ENCODE peak calls at places on chromosomes 16 and 17, in nine cellular contexts. A, I, G, N, R, B, C, E and S are unnamed samples.

GRCh38 chr17:72466199-72466598 is 345.4 kb downstream of the SOX9 start:
- DNase-seq in A (no peak), I (no peak), G (no peak), N (peak; percentile 88), R (no peak), B (no peak), C (peak; percentile 95), E (no peak), S (peak; percentile 81)

GRCh38 chr17:74080936-74081335 is 122.5 kb upstream of the RPL38 start:
- DNase-seq in A (no peak), I (no peak), G (no peak), N (no peak), R (no peak), B (no peak), C (no peak), E (no peak), S (no peak)

GRCh38 chr17:33725675-33726271 is 432.7 kb upstream of the ASIC2 start:
- DNase-seq in A (no peak), I (no peak), G (no peak), N (peak; percentile 17), R (no peak), B (no peak), C (no peak), E (no peak), S (peak; percentile 1)

GRCh38 chr17:65514082-65514481 is 47.4 kb downstream of the AXIN2 start:
- DNase-seq in A (no peak), I (peak; percentile 25), G (no peak), N (peak; percentile 56), R (no peak), B (no peak), C (peak; percentile 67), E (no peak), S (peak; percentile 35)

GRCh38 chr16:53043986-53044571 is 8.6 kb downstream of the CHD9NB start:
- DNase-seq in A (no peak), I (peak; percentile 64), G (peak; percentile 53), N (no peak), R (no peak), B (no peak), C (peak; percentile 43), E (no peak), S (no peak)

GRCh38 chr16:58459344-58460218 is 40.4 kb upstream of the NDRG4 start:
- DNase-seq in A (no peak), I (no peak), G (no peak), N (peak; percentile 43), R (no peak), B (no peak), C (peak; percentile 93), E (no peak), S (peak; percentile 81)

GRCh38 chr17:42782402-42783061 is 2.1 kb downstream of the WNK4 start:
- DNase-seq in A (no peak), I (no peak), G (no peak), N (no peak), R (no peak), B (no peak), C (no peak), E (no peak), S (no peak)

GRCh38 chr17:11643851-11644250 is 45.6 kb downstream of the DNAH9 start:
- DNase-seq in A (no peak), I (no peak), G (no peak), N (no peak), R (no peak), B (no peak), C (no peak), E (no peak), S (no peak)

GRCh38 chr16:67942510-67943255 is 1.2 kb downstream of the LCAT start:
- DNase-seq in A (no peak), I (no peak), G (no peak), N (no peak), R (no peak), B (no peak), C (no peak), E (no peak), S (no peak)

GRCh38 chr16:67944690-67945391 is 921 bp upstream of the LCAT start:
- DNase-seq in A (no peak), I (no peak), G (no peak), N (no peak), R (no peak), B (no peak), C (no peak), E (no peak), S (no peak)

GRCh38 chr16:67943256-67943618 is 683 bp downstream of the LCAT start:
- DNase-seq in A (no peak), I (no peak), G (no peak), N (no peak), R (no peak), B (no peak), C (no peak), E (no peak), S (no peak)

GRCh38 chr16:67945392-67945933 is 1.5 kb upstream of the LCAT start:
- DNase-seq in A (no peak), I (no peak), G (no peak), N (no peak), R (no peak), B (no peak), C (no peak), E (no peak), S (peak; percentile 62)

DNA sequence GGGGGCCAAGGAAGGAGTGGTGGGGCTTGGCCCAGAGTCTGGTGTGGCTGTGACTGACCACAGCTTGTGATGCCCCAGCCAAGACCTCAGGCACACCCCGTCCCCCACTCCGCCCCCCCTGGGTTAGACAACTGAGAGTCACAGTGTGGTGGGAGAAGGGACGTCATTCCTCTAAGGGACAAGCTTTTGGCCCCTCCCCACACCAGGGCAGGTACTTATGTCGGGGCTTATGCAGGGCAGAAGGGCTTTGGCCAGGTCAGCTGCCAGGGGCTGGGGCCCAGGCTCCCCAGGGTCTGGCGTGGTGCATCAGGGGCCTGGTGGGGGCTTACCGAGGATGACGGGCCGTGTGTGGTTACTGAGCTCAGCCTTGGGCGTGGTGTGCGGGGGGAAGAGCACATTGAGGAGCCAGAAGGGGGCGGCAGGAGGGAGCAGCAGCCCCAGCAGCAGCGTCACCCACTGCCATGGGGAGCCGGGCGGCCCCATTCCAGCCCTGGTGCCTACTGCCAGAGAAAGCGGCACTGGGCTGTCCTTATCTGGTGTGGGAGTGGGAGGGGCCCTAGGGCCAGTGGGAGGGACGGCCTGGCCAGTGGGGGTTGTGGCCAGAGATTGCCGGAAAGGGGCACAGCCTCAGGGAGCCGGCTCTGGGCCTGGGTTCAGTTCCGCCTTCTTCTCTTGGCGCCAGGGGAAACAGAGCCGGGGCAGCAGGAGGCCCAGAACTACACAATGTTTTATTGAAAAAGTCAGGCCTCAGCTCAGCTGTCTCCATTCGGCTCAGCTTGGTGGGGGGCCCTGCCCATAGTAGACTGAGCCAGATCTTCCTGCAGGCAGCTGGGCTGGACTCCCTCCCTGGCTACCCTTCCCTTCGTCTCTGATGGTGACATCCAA is at the start of gene LCAT:
- DNase-seq in A (no peak), I (no peak), G (no peak), N (no peak), R (peak; percentile 79), B (peak; percentile 76), C (no peak), E (no peak), S (peak; percentile 56)
- TF ChIP-seq CTCF in A (no peak), I (no peak), G (no peak), N (no peak), R (no peak), B (no peak), C (no peak), E (no peak), S (no peak)

GRCh38 chr16:73082608-73083007 is 34.7 kb upstream of the ZFHX3 start:
- DNase-seq in A (no peak), I (no peak), G (peak; percentile 32), N (peak; percentile 98), R (no peak), B (no peak), C (peak; percentile 98), E (no peak), S (peak; percentile 91)

GRCh38 chr16:73086108-73086507 is 38.2 kb upstream of the ZFHX3 start:
- DNase-seq in A (no peak), I (no peak), G (no peak), N (no peak), R (no peak), B (no peak), C (no peak), E (no peak), S (no peak)

GRCh38 chr16:73076291-73076959 is 28.5 kb upstream of the ZFHX3 start:
- DNase-seq in A (no peak), I (no peak), G (no peak), N (no peak), R (no peak), B (no peak), C (no peak), E (no peak), S (no peak)

GRCh38 chr16:73083271-73083670 is 35.3 kb upstream of the ZFHX3 start:
- DNase-seq in A (no peak), I (no peak), G (no peak), N (no peak), R (no peak), B (no peak), C (no peak), E (no peak), S (no peak)

DNA sequence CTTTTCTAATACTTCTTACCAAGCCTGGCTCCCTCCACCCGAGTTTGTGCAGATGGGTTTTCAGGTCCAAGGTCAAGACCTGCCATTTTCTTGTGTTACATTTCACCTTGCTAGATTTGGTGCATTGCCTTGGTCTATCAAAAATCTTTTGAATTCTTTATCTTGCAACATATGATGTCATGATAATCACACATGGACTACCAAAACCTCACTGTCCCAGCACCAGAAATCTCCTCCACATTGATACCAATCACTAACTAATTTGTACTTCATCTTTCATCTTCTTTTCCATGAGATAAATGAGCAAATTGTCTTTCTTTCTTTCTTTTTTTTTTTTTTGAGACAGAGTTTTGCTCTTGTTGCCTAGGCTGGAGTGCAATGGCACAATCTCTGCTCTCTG is 33.0 kb upstream of the ZFHX3 start:
- DNase-seq in A (no peak), I (no peak), G (no peak), N (no peak), R (no peak), B (no peak), C (no peak), E (no peak), S (no peak)
- H3K27ac ChIP-seq in A (no peak overlapping the region), I (no peak overlapping the region), G (no peak overlapping the region), N (no peak overlapping the region), R (no peak overlapping the region), B (no peak overlapping the region), C (no peak overlapping the region), E (no peak overlapping the region), S (no peak overlapping the region)

DNA sequence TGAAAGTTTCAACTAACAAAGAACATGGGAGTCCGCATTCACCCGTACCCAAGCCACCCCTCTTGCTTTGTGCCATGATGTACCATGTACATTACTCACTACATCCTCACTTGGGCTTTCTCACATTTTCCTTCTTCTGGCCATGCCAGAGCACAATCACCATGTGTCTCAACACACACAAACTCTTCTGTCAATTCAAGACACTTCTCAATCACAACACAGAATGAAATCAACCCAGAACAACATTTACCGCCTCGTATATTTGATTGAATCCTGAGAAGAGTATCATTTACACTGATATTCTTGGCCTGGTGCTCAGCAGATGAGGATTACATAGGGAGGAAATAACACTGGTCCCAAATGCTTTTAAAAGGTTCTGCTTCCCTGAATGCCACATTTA is 4.5 kb downstream of the ADAMTS18 start:
- DNase-seq in A (no peak), I (no peak), G (no peak), N (no peak), R (no peak), B (no peak), C (no peak), E (no peak), S (no peak)
- H3K4me3 ChIP-seq in A (no peak overlapping the region), I (no peak overlapping the region), G (no peak overlapping the region), N (no peak overlapping the region), R (no peak overlapping the region), B (no peak overlapping the region), C (no peak overlapping the region), E (no peak overlapping the region), S (no peak overlapping the region)

DNA sequence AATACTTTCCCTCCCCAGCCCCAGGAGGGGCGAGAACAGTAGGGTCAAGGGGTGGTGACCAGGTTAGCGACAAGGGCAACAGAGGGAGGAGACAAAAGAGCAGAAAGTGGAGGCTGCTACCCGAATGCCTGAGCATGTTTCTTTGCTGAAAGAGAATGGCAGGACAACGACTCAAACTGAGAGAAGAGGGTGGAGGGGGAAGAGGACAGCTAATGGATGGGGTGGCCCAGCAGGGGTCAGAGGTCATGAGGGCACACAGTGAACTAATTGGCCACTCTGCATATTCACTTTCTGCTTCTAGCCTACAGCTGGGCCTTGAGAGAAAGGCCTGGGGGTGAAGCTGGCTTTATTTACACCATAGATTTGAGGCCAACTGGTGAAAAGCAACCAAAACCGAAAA is 19.1 kb upstream of the DDX52 start:
- DNase-seq in A (no peak), I (no peak), G (no peak), N (no peak), R (no peak), B (no peak), C (no peak), E (no peak), S (no peak)
- TF ChIP-seq CTCF in A (no peak), I (no peak), G (no peak), N (no peak), R (no peak), B (no peak), C (no peak), E (no peak), S (no peak)